ENCODE peak calls at places on chromosomes 7 and 10, in six cellular contexts. One of them, this sample, is unnamed.

GRCh38 chr10:110404374-110404773 is 93.3 kb upstream of the DUSP5 start:
- DNase-seq in AML-193: no peak
- DNase-seq in NCI-H2029: no peak
- DNase-seq in activated CD4-positive, alpha-beta T cell treated with anti-CD3 and anti-CD28 coated beads, Interleukin-2, amount 10 ng/mL, durations not matched to agents 24 days and 14 days: no peak
- DNase-seq in left ventricle myocardium superior: no peak
- DNase-seq in bronchial epithelial cell: no peak
- DNase-seq in this sample: no peak

GRCh38 chr7:70426249-70426880 is 705.6 kb upstream of the GALNT17 start:
- DNase-seq in activated CD4-positive, alpha-beta T cell treated with anti-CD3 and anti-CD28 coated beads, Interleukin-2, amount 10 ng/mL, durations not matched to agents 24 days and 14 days: no peak
- DNase-seq in AML-193: no peak
- DNase-seq in bronchial epithelial cell: no peak
- DNase-seq in NCI-H2029: no peak
- DNase-seq in left ventricle myocardium superior: no peak
- DNase-seq in this sample: peak

GRCh38 chr7:30923009-30923773 is 11.5 kb downstream of the AQP1 start:
- DNase-seq in left ventricle myocardium superior: peak
- DNase-seq in NCI-H2029: no peak
- DNase-seq in bronchial epithelial cell: no peak
- DNase-seq in activated CD4-positive, alpha-beta T cell treated with anti-CD3 and anti-CD28 coated beads, Interleukin-2, amount 10 ng/mL, durations not matched to agents 24 days and 14 days: no peak
- DNase-seq in AML-193: no peak
- DNase-seq in this sample: no peak

GRCh38 chr10:86349474-86349873 is 17.1 kb downstream of the GRID1 start:
- DNase-seq in AML-193: peak
- DNase-seq in activated CD4-positive, alpha-beta T cell treated with anti-CD3 and anti-CD28 coated beads, Interleukin-2, amount 10 ng/mL, durations not matched to agents 24 days and 14 days: no peak
- DNase-seq in left ventricle myocardium superior: peak
- DNase-seq in bronchial epithelial cell: no peak
- DNase-seq in NCI-H2029: no peak
- DNase-seq in this sample: no peak

GRCh38 chr10:4470231-4470840 is 355.7 kb upstream of the AKR1E2 start:
- DNase-seq in activated CD4-positive, alpha-beta T cell treated with anti-CD3 and anti-CD28 coated beads, Interleukin-2, amount 10 ng/mL, durations not matched to agents 24 days and 14 days: no peak
- DNase-seq in left ventricle myocardium superior: no peak
- DNase-seq in AML-193: no peak
- DNase-seq in bronchial epithelial cell: peak
- DNase-seq in NCI-H2029: no peak
- DNase-seq in this sample: no peak

GRCh38 chr10:115056186-115056585 is 37.0 kb upstream of the ATRNL1 start:
- DNase-seq in bronchial epithelial cell: no peak
- DNase-seq in left ventricle myocardium superior: no peak
- DNase-seq in NCI-H2029: no peak
- DNase-seq in activated CD4-positive, alpha-beta T cell treated with anti-CD3 and anti-CD28 coated beads, Interleukin-2, amount 10 ng/mL, durations not matched to agents 24 days and 14 days: no peak
- DNase-seq in AML-193: no peak
- DNase-seq in this sample: no peak

GRCh38 chr7:51593638-51594037 is 277.0 kb upstream of the COBL start:
- DNase-seq in bronchial epithelial cell: no peak
- DNase-seq in AML-193: no peak
- DNase-seq in left ventricle myocardium superior: no peak
- DNase-seq in NCI-H2029: no peak
- DNase-seq in activated CD4-positive, alpha-beta T cell treated with anti-CD3 and anti-CD28 coated beads, Interleukin-2, amount 10 ng/mL, durations not matched to agents 24 days and 14 days: no peak
- DNase-seq in this sample: no peak

GRCh38 chr10:317219-317868 is 182.1 kb downstream of the ZMYND11 start:
- DNase-seq in NCI-H2029: no peak
- DNase-seq in left ventricle myocardium superior: peak
- DNase-seq in activated CD4-positive, alpha-beta T cell treated with anti-CD3 and anti-CD28 coated beads, Interleukin-2, amount 10 ng/mL, durations not matched to agents 24 days and 14 days: no peak
- DNase-seq in AML-193: no peak
- DNase-seq in bronchial epithelial cell: no peak
- DNase-seq in this sample: no peak

GRCh38 chr7:391411-391951 is 101.5 kb downstream of the FOXL3 start:
- DNase-seq in left ventricle myocardium superior: peak
- DNase-seq in bronchial epithelial cell: peak
- DNase-seq in AML-193: no peak
- DNase-seq in activated CD4-positive, alpha-beta T cell treated with anti-CD3 and anti-CD28 coated beads, Interleukin-2, amount 10 ng/mL, durations not matched to agents 24 days and 14 days: no peak
- DNase-seq in NCI-H2029: no peak
- DNase-seq in this sample: no peak